ENCODE peak calls at places on chromosome 6, in five cellular contexts. P, Z, K, Q and M are unnamed samples.

GRCh38 chr6:165236326-165236725 is 73.1 kb downstream of the C6orf118 start:
- DNase-seq in P (no peak), K (no peak), Q (no peak), Z (no peak), M (no peak)

GRCh38 chr6:5817869-5818268 is 188.9 kb downstream of the NRN1 start:
- DNase-seq in K (no peak), Q (no peak), Z (no peak), P (no peak), M (no peak)

GRCh38 chr6:36979343-36979742 is 6.7 kb downstream of the MTCH1 start:
- DNase-seq in K (no peak), Q (peak), P (peak), Z (no peak), M (no peak)

GRCh38 chr6:107614828-107615227 is 124.9 kb downstream of the SOBP start:
- DNase-seq in Q (no peak), K (no peak), P (no peak), Z (no peak), M (no peak)

GRCh38 chr6:152170702-152171667 is 363.5 kb downstream of the ESR1 start:
- DNase-seq in Q (no peak), P (peak), K (peak), Z (no peak), M (peak)

GRCh38 chr6:156977527-156978291 is 200.5 kb downstream of the ARID1B start:
- DNase-seq in K (no peak), Z (no peak), Q (peak), P (peak), M (no peak)

GRCh38 chr6:114569643-114570042 is 226.8 kb upstream of the HS3ST5 start:
- DNase-seq in K (no peak), P (no peak), Q (no peak), Z (no peak), M (no peak)

GRCh38 chr6:168207421-168208175 is 112.0 kb downstream of the DACT2 start:
- DNase-seq in K (no peak), Z (no peak), Q (no peak), P (no peak), M (no peak)

GRCh38 chr6:144119376-144119775 is 24.0 kb upstream of the SF3B5 start:
- DNase-seq in Z (no peak), P (no peak), K (no peak), Q (no peak), M (no peak)

GRCh38 chr6:163398796-163399195 is 15.7 kb upstream of the QKI start:
- DNase-seq in Z (no peak), P (no peak), K (no peak), Q (no peak), M (no peak)

GRCh38 chr6:81727876-81728517 is 24.5 kb downstream of the TENT5A start:
- DNase-seq in Q (no peak), K (no peak), P (no peak), Z (no peak), M (no peak)

GRCh38 chr6:6900566-6901204 is 207.1 kb upstream of the RREB1 start:
- DNase-seq in K (no peak), Z (no peak), Q (no peak), P (no peak), M (no peak)

GRCh38 chr6:92762414-92763374 is 656.7 kb downstream of the EPHA7 start:
- DNase-seq in Z (no peak), P (peak), Q (no peak), K (no peak), M (no peak)

GRCh38 chr6:23659125-23659524 is 466.9 kb upstream of the NRSN1 start:
- DNase-seq in K (no peak), P (peak), Q (peak), Z (no peak), M (no peak)

GRCh38 chr6:47044418-47044817 is 2.3 kb upstream of the ADGRF1 start:
- DNase-seq in K (no peak), Q (no peak), P (no peak), Z (no peak), M (no peak)

GRCh38 chr6:163419413-163420314 is 5.1 kb downstream of the QKI start:
- DNase-seq in K (no peak), P (no peak), Q (no peak), Z (no peak), M (no peak)

GRCh38 chr6:157510329-157511188 is 129.6 kb downstream of the ZDHHC14 start:
- DNase-seq in Z (peak), Q (no peak), P (no peak), K (no peak), M (peak)

GRCh38 chr6:149328083-149328482 is 10.6 kb downstream of the TAB2 start:
- DNase-seq in P (no peak), Z (no peak), Q (no peak), K (no peak), M (no peak)

GRCh38 chr6:15386756-15387112 is 140.9 kb downstream of the JARID2 start:
- DNase-seq in P (no peak), K (no peak), Q (no peak), Z (no peak), M (no peak)

GRCh38 chr6:139262519-139263300 is 29.1 kb downstream of the TXLNB start:
- DNase-seq in P (no peak), Q (peak), K (no peak), Z (no peak), M (no peak)

GRCh38 chr6:129194441-129195021 is 311.6 kb downstream of the LAMA2 start:
- DNase-seq in K (no peak), Q (no peak), P (no peak), Z (no peak), M (no peak)

GRCh38 chr6:83176256-83176655 is 16.8 kb downstream of the PGM3 start:
- DNase-seq in P (no peak), Q (no peak), K (no peak), Z (no peak), M (no peak)

GRCh38 chr6:56787209-56787608 is 144.5 kb upstream of the DST start:
- DNase-seq in Z (no peak), Q (no peak), P (no peak), K (no peak), M (no peak)

GRCh38 chr6:162829013-162829742 is 101.4 kb downstream of the PACRG start:
- DNase-seq in P (no peak), Z (no peak), K (no peak), Q (no peak), M (no peak)

GRCh38 chr6:42220754-42221153 is 3.1 kb upstream of the MRPS10 start:
- DNase-seq in Q (no peak), Z (no peak), P (no peak), K (no peak), M (no peak)

GRCh38 chr6:45084257-45084656 is 243.9 kb upstream of the RUNX2 start:
- DNase-seq in Q (no peak), K (no peak), Z (no peak), P (no peak), M (no peak)

GRCh38 chr6:89799756-89800155 is 19.8 kb downstream of the MDN1 start:
- DNase-seq in Z (no peak), Q (no peak), K (no peak), P (no peak), M (no peak)

GRCh38 chr6:48919555-48919954 is 543.5 kb downstream of the MMUT start:
- DNase-seq in P (no peak), Z (no peak), Q (no peak), K (no peak), M (no peak)